ENCODE peak calls at places on chromosomes 7 and 10, in nine cellular contexts. X, S, F, V, U, Z, J, T and M are unnamed samples.

GRCh38 chr7:26937956-26938623 is 73.7 kb upstream of the SKAP2 start:
- DNase-seq in S (no peak), U (no peak), X (no peak), Z (no peak), V (peak), F (no peak), T (no peak), J (no peak), M (no peak)

GRCh38 chr7:10646249-10646648 is 327.4 kb upstream of the PHF14 start:
- DNase-seq in S (no peak), Z (no peak), F (no peak), U (no peak), X (no peak), T (no peak), V (no peak), J (no peak), M (no peak)

GRCh38 chr10:63497321-63497720 is 23.9 kb upstream of the REEP3 start:
- DNase-seq in T (no peak), S (no peak), V (no peak), F (no peak), X (no peak), U (no peak), Z (no peak), J (no peak), M (no peak)

GRCh38 chr7:127536426-127537152 is 48.8 kb downstream of the GCC1 start:
- DNase-seq in J (no peak), U (no peak), S (no peak), F (no peak), X (peak), V (no peak), Z (no peak), T (no peak), M (no peak)

GRCh38 chr10:122286872-122287271 is 15.8 kb downstream of the BTBD16 start:
- DNase-seq in Z (peak), F (peak), X (peak), S (no peak), T (no peak), J (peak), V (no peak), U (no peak), M (no peak)

GRCh38 chr10:74084955-74085354 is 65.7 kb downstream of the AP3M1 start:
- DNase-seq in X (no peak), Z (no peak), J (no peak), U (no peak), F (no peak), V (no peak), T (no peak), S (no peak), M (no peak)

GRCh38 chr10:48439581-48440041 is 133.1 kb downstream of the MAPK8 start:
- DNase-seq in S (no peak), U (no peak), Z (no peak), F (no peak), X (peak), J (no peak), V (no peak), T (no peak), M (no peak)

GRCh38 chr7:129612112-129613015 is 844 bp downstream of the NRF1 start:
- DNase-seq in T (no peak), U (peak), V (peak), F (peak), J (no peak), S (peak), X (peak), Z (peak), M (peak)

GRCh38 chr7:80842479-80842797 is 76.4 kb downstream of the SEMA3C start:
- DNase-seq in S (no peak), V (no peak), J (no peak), U (no peak), F (no peak), T (no peak), Z (no peak), X (no peak), M (no peak)

GRCh38 chr10:114749545-114749944 is 72.0 kb upstream of the FHIP2A start:
- DNase-seq in Z (no peak), J (no peak), U (no peak), T (no peak), V (no peak), X (no peak), S (no peak), F (no peak), M (no peak)

GRCh38 chr10:72812798-72813430 is 80.6 kb upstream of the OIT3 start:
- DNase-seq in T (peak), F (no peak), S (no peak), Z (peak), U (no peak), V (no peak), J (peak), X (no peak), M (no peak)

GRCh38 chr7:120838281-120838682 is 19.7 kb downstream of the TSPAN12 start:
- DNase-seq in S (no peak), Z (no peak), X (no peak), F (no peak), U (no peak), V (no peak), T (no peak), J (no peak), M (no peak)

GRCh38 chr7:131250331-131250730 is 77.3 kb upstream of the MKLN1 start:
- DNase-seq in T (no peak), V (no peak), J (no peak), S (no peak), F (no peak), Z (no peak), X (peak), U (no peak), M (no peak)

GRCh38 chr10:113216068-113216467 is 266.0 kb downstream of the TCF7L2 start:
- DNase-seq in X (peak), U (no peak), Z (no peak), F (no peak), T (no peak), J (no peak), V (peak), S (no peak), M (no peak)

GRCh38 chr10:114051714-114052113 is 8.0 kb downstream of the ADRB1 start:
- DNase-seq in S (no peak), Z (no peak), V (no peak), X (no peak), U (no peak), F (no peak), T (no peak), J (no peak), M (no peak)